ENCODE peak calls at places on chromosomes 7 and 10, in five cellular contexts. Q, F, U, L and V are unnamed samples.

GRCh38 chr7:46515844-46516590 is 594.9 kb upstream of the IGFBP3 start:
- DNase-seq in Q (no peak), F (no peak), U (no peak), L (no peak), V (no peak)

GRCh38 chr10:53744176-53744575 is 971.6 kb upstream of the MBL2 start:
- DNase-seq in Q (no peak), F (no peak), U (no peak), L (no peak), V (no peak)

GRCh38 chr10:104908581-104908980 is 267.5 kb downstream of the SORCS3 start:
- DNase-seq in Q (no peak), F (no peak), U (no peak), L (no peak), V (no peak)

GRCh38 chr7:98840096-98840495 is 29.7 kb downstream of the TMEM130 start:
- DNase-seq in Q (no peak), F (no peak), U (no peak), L (no peak), V (no peak)

GRCh38 chr7:44060948-44061644 is 4.3 kb downstream of the PGAM2 start:
- DNase-seq in Q (no peak), F (no peak), U (peak; percentile 38), L (peak; percentile 13), V (no peak)

GRCh38 chr10:35236739-35237138 is 99.6 kb upstream of the CCNY start:
- DNase-seq in Q (no peak), F (peak; percentile 37), U (no peak), L (no peak), V (peak; percentile 85)

GRCh38 chr10:62079885-62080559 is 178.5 kb downstream of the ARID5B start:
- DNase-seq in Q (no peak), F (no peak), U (no peak), L (no peak), V (no peak)

GRCh38 chr7:112495156-112495788 is 14.5 kb downstream of the LSMEM1 start:
- DNase-seq in Q (no peak), F (no peak), U (no peak), L (no peak), V (no peak)

GRCh38 chr7:155918720-155919399 is 106.6 kb upstream of the SHH start:
- DNase-seq in Q (no peak), F (peak; percentile 98), U (no peak), L (peak; percentile 58), V (peak; percentile 89)

GRCh38 chr10:2619927-2620326 is 447.4 kb upstream of the PFKP start:
- DNase-seq in Q (no peak), F (no peak), U (no peak), L (no peak), V (no peak)

GRCh38 chr10:49225218-49225876 is 37.2 kb upstream of the TMEM273 start:
- DNase-seq in Q (no peak), F (no peak), U (no peak), L (no peak), V (no peak)

GRCh38 chr10:14532473-14533251 is 201.9 kb upstream of the FRMD4A start:
- DNase-seq in Q (no peak), F (no peak), U (no peak), L (no peak), V (no peak)

GRCh38 chr10:24209421-24209770 is 458 bp downstream of the KIAA1217 start:
- DNase-seq in Q (no peak), F (peak; percentile 13), U (no peak), L (no peak), V (peak; percentile 76)

GRCh38 chr10:105797234-105797890 is 1156.3 kb downstream of the SORCS3 start:
- DNase-seq in Q (peak; percentile 1), F (no peak), U (no peak), L (no peak), V (no peak)

GRCh38 chr7:4048336-4048735 is 633.8 kb upstream of the FOXK1 start:
- DNase-seq in Q (no peak), F (no peak), U (no peak), L (no peak), V (no peak)

GRCh38 chr10:21995557-21995956 is 8.0 kb downstream of the DNAJC1 start:
- DNase-seq in Q (no peak), F (no peak), U (no peak), L (no peak), V (no peak)

GRCh38 chr10:128211953-128212727 is 85.9 kb upstream of the MKI67 start:
- DNase-seq in Q (peak; percentile 71), F (peak; percentile 54), U (peak; percentile 85), L (peak; percentile 86), V (peak; percentile 99)

GRCh38 chr10:45375716-45376231 is 1.8 kb downstream of the ALOX5 start:
- DNase-seq in Q (no peak), F (no peak), U (no peak), L (no peak), V (peak; percentile 81)
- H3K4me1 ChIP-seq in Q (peaks cover 4% of the 10 kb centered on the region), F (no peaks in the 10 kb centered on the region), U (peaks cover 4% of the 10 kb centered on the region), L (peaks cover 12% of the 10 kb centered on the region), V (no peaks in the 10 kb centered on the region)

GRCh38 chr10:119025336-119025735 is 4.2 kb upstream of the NANOS1 start:
- DNase-seq in Q (no peak), F (peak; percentile 54), U (no peak), L (peak; percentile 82), V (peak; percentile 93)

GRCh38 chr10:119025776-119026175 is 3.7 kb upstream of the NANOS1 start:
- DNase-seq in Q (no peak), F (no peak), U (no peak), L (peak; percentile 62), V (no peak)

GRCh38 chr10:119022846-119023552 is 6.5 kb upstream of the NANOS1 start:
- DNase-seq in Q (no peak), F (peak; percentile 72), U (no peak), L (no peak), V (peak; percentile 93)

GRCh38 chr10:119024882-119025281 is 4.6 kb upstream of the NANOS1 start:
- DNase-seq in Q (no peak), F (no peak), U (no peak), L (no peak), V (no peak)

GRCh38 chr10:119023553-119023868 is 6.0 kb upstream of the NANOS1 start:
- DNase-seq in Q (no peak), F (no peak), U (no peak), L (no peak), V (no peak)
- H3K27ac ChIP-seq in Q (no peak overlapping the region), F (no peak overlapping the region), U (no peak overlapping the region), L (no peak overlapping the region), V (no peak overlapping the region)

GRCh38 chr7:2708041-2708440 is 20.0 kb downstream of the AMZ1 start:
- DNase-seq in Q (no peak), F (no peak), U (no peak), L (no peak), V (no peak)

GRCh38 chr7:2708547-2709310 is 20.7 kb downstream of the AMZ1 start:
- DNase-seq in Q (no peak), F (no peak), U (no peak), L (no peak), V (no peak)

GRCh38 chr7:2710901-2711551 is 23.0 kb downstream of the AMZ1 start:
- DNase-seq in Q (no peak), F (no peak), U (peak; percentile 75), L (no peak), V (no peak)

GRCh38 chr7:2710256-2710655 is 22.3 kb downstream of the AMZ1 start:
- DNase-seq in Q (no peak), F (no peak), U (peak; percentile 80), L (no peak), V (no peak)

GRCh38 chr7:2709553-2710165 is 21.7 kb downstream of the AMZ1 start:
- DNase-seq in Q (peak; percentile 64), F (peak; percentile 40), U (peak; percentile 84), L (peak; percentile 65), V (peak; percentile 97)
- H3K4me3 ChIP-seq in Q (no peak overlapping the region), F (no peak overlapping the region), U (peak overlapping the region; percentile 66), L (no peak overlapping the region), V (peak overlapping the region; percentile 47)

DNA sequence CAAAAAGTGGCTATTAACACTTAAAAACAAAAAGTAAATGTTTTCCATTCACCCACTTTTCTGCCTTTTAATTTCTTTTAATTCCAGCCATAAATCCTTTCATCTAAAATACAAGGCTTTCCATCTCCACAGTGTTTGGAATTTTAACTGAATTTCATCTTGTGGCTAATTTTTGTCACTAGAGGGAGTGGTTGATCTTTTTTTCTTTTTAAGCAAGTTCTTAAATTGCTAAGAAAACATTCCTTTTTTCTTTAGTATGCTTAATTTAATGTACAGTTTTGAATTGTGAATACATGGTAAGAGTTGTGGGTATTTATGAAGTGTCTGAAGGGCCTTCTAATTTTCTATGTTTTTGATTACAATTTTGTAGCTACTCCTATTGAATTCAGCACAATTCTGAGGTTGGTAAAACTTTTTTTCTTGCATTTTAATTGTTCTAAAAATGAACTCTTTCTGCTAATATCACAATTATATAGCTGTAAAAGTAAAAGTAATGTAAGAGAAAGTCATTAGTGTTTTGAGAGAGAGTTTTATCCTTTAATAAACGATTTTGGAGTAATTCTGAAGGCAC is 54.9 kb upstream of the ANK3 start:
- DNase-seq in Q (no peak), F (peak; percentile 73), U (no peak), L (no peak), V (no peak)
- H3K4me1 ChIP-seq in Q (peaks cover 2% of the 10 kb centered on the region), F (no peaks in the 10 kb centered on the region), U (peaks cover 7% of the 10 kb centered on the region), L (peaks cover 5% of the 10 kb centered on the region), V (peaks cover 23% of the 10 kb centered on the region)

GRCh38 chr10:89479255-89479654 is 56.1 kb downstream of the SLC16A12 start:
- DNase-seq in Q (no peak), F (no peak), U (no peak), L (no peak), V (no peak)

GRCh38 chr10:89478739-89479116 is 56.7 kb downstream of the SLC16A12 start:
- DNase-seq in Q (no peak), F (peak; percentile 64), U (no peak), L (no peak), V (no peak)

GRCh38 chr10:89480047-89480446 is 55.3 kb downstream of the SLC16A12 start:
- DNase-seq in Q (no peak), F (peak; percentile 70), U (no peak), L (no peak), V (no peak)

GRCh38 chr10:89476676-89477075 is 58.7 kb downstream of the SLC16A12 start:
- DNase-seq in Q (no peak), F (no peak), U (no peak), L (peak; percentile 56), V (no peak)

DNA sequence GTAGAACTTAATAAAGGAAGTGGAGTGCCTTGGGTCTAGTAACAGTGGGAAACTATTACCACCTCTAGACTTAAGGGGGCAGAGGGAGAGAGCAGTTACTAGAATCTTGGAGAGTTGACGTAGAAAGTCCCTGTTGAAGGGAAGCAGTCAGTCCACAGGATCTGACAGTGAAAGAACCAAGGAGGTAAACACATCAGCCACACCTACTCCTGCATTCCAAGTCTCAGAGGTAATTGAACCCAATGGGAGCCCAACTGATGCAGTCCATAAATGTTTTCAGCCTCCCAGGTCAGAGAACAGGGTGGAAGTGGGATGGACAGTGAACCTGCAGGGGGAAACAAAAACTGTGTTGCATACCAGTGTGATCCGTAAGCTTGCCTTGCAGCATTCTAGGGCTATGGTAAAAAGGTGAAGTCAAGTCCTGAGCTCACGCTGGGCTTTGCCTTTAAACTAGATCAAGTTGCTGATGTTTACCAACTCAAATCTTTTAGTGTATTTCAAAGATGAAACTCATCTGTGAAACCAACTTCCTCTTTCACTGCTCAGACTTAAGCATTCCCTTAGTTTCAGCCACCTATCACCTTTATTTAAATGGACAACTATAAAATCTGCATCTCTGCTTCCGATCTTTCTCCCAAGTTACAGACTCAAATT is 57.2 kb downstream of the SLC16A12 start:
- DNase-seq in Q (peak; percentile 20), F (no peak), U (no peak), L (no peak), V (no peak)
- H3K27ac ChIP-seq in Q (no peak overlapping the region), F (no peak overlapping the region), U (no peak overlapping the region), L (peak overlapping the region; percentile 74), V (peak overlapping the region; percentile 67)